ENCODE peak calls at places on chromosomes 11 and 22, in nine cellular contexts. G is HCT116, K is GM23248, M is PC-3, V is MM.1S, A is OCI-LY7, H is hepatocyte, L is GM23338, P is PC-9. W is an unnamed sample. For H3K9me2, the result is how much of the 10 kb centered on the place peaks cover.

GRCh38 chr11:120808616-120809050 is 215.3 kb upstream of the TBCEL start:
- DNase-seq in L (no peak), H (no peak), M (no peak), P (no peak), V (no peak), G (no peak), A (no peak), K (no peak), W (no peak)

GRCh38 chr11:69734367-69734766 is 30.5 kb upstream of the FGF19 start:
- DNase-seq in L (no peak), M (no peak), H (no peak), V (no peak), A (no peak), K (no peak), P (no peak), G (no peak), W (no peak)

GRCh38 chr11:78753297-78753696 is 178.6 kb upstream of the NARS2 start:
- DNase-seq in K (no peak), M (no peak), H (no peak), L (no peak), A (no peak), V (no peak), P (no peak), G (no peak), W (no peak)

GRCh38 chr11:33761471-33761870 is 12.8 kb downstream of the FBXO3 start:
- DNase-seq in G (no peak), H (no peak), P (no peak), M (no peak), V (no peak), L (no peak), K (no peak), A (no peak), W (no peak)

GRCh38 chr22:45911601-45912271 is 65.2 kb downstream of the WNT7B start:
- DNase-seq in V (no peak), L (no peak), A (no peak), M (peak), K (peak), P (peak), H (no peak), G (no peak), W (no peak)

GRCh38 chr11:90594658-90595057 is 371.8 kb upstream of the CHORDC1 start:
- DNase-seq in L (peak), A (no peak), K (no peak), V (no peak), H (no peak), G (no peak), P (no peak), M (peak), W (peak)

GRCh38 chr11:5507586-5508305 is 2.0 kb downstream of the UBQLN3 start:
- DNase-seq in K (no peak), V (no peak), A (no peak), G (no peak), P (no peak), M (no peak), H (no peak), L (no peak), W (no peak)

GRCh38 chr11:62555464-62556092 is 9.0 kb upstream of the AHNAK start:
- DNase-seq in L (peak), H (peak), P (no peak), A (peak), G (no peak), V (peak), K (peak), M (peak), W (peak)

GRCh38 chr11:2100361-2101170 is 38.6 kb downstream of the IGF2 start:
- DNase-seq in P (no peak), K (no peak), G (no peak), H (no peak), M (no peak), V (no peak), L (no peak), A (no peak), W (peak)

GRCh38 chr11:19220903-19221682 is 19.3 kb upstream of the CSRP3 start:
- DNase-seq in G (no peak), V (no peak), P (no peak), K (no peak), M (no peak), H (no peak), A (no peak), L (no peak), W (no peak)

GRCh38 chr11:40376346-40376745 is 1083.1 kb downstream of the LRRC4C start:
- DNase-seq in V (no peak), A (no peak), K (no peak), H (no peak), M (no peak), L (no peak), G (no peak), P (no peak), W (no peak)

GRCh38 chr22:22458896-22459588 is 49.5 kb downstream of the ZNF280B start:
- DNase-seq in A (peak), V (no peak), M (no peak), L (peak), G (no peak), H (no peak), K (no peak), P (no peak), W (no peak)

GRCh38 chr11:44728491-44728910 is 1.7 kb downstream of the TSPAN18 start:
- DNase-seq in H (no peak), L (peak), M (no peak), G (no peak), K (no peak), V (no peak), A (no peak), P (no peak), W (peak)

GRCh38 chr11:58574851-58575250 is 805 bp downstream of the LPXN start:
- DNase-seq in A (no peak), H (no peak), G (no peak), K (peak), M (peak), P (no peak), L (no peak), V (no peak), W (no peak)

DNA sequence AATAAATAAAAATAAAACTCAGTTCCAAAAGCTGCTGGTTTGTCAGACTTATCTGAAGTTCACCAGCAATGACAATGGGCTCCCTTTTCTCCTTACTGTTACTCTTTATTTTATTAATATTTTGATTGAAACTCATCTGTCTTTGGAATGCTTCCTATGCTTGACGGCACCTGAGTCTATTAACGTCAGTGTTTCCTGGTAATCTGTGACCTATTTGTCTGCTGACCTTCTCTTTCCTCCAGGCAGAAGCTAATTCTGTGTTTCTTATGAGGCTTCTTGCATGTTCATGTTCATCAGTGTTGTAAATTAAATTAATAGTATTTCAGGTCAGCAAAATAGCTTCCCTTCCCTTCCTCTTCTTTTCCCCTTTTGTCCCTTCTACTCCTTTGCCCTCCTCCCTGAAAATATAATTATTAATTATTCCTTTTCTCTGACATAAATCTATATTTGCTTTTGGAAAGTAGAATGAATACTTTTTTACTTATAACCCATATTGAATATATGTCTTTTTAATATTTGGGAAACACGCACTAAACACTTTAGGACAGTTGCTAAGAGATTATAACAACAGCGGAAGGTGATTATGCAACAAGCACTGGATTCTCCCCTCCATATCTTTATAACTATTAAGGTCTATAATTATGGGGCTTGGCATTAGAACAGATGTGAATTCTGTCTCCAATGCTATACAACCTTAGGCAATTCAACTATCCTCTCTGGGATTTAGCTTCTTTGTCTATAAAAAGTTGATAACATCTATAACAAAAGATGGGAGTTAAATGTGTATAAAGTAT is 32.1 kb upstream of the PCF11 start:
- DNase-seq in H (no peak), K (no peak), L (no peak), A (no peak), V (no peak), G (no peak), P (no peak), M (no peak), W (no peak)
- H3K9me2 ChIP-seq in H (under half), K (under half), L (under half), A (under half), V (under half), G (under half), P (under half), M (under half), W (under half)

GRCh38 chr11:119094816-119095065 is 6.9 kb downstream of the DPAGT1 start:
- DNase-seq in P (peak), L (peak), K (peak), G (no peak), V (peak), M (peak), H (peak), A (no peak), W (peak)

GRCh38 chr11:119093666-119093950 is 8.0 kb downstream of the DPAGT1 start:
- DNase-seq in K (no peak), L (no peak), G (no peak), M (no peak), P (no peak), H (no peak), V (no peak), A (no peak), W (no peak)

GRCh38 chr11:119093951-119094815 is 7.5 kb downstream of the DPAGT1 start:
- DNase-seq in K (peak), A (peak), G (no peak), L (peak), P (no peak), M (peak), H (peak), V (no peak), W (peak)

GRCh38 chr11:119091966-119092879 is 7.5 kb downstream of the HMBS start:
- DNase-seq in V (no peak), P (no peak), L (no peak), M (no peak), H (no peak), A (peak), G (no peak), K (peak), W (no peak)

DNA sequence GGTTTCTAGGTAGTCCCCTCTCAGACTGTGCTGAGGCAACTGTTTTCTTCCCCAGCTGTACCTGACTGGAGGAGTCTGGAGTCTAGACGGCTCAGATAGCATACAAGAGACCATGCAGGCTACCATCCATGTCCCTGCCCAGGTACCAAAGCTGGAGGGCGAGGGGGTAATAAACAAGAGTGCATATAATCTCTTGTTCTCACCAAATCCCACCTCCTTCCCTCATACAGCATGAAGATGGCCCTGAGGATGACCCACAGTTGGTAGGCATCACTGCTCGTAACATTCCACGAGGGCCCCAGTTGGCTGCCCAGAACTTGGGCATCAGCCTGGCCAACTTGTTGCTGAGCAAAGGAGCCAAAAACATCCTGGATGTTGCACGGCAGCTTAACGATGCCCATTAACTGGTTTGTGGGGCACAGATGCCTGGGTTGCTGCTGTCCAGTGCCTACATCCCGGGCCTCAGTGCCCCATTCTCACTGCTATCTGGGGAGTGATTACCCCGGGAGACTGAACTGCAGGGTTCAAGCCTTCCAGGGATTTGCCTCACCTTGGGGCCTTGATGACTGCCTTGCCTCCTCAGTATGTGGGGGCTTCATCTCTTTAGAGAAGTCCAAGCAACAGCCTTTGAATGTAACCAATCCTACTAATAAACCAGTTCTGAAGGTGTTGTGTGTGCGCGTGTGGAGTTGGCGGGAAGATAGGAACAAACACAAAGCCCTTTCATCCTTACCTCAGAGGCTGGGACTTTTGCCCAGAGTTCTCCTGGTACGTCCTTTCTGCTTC is 8.4 kb downstream of the HMBS start:
- DNase-seq in P (no peak), M (peak), A (no peak), V (no peak), H (no peak), G (no peak), K (peak), L (no peak), W (no peak)
- H3K4me3 ChIP-seq in P (peak), M (peak), A (peak), V (peak), H (peak), G (peak), K (peak), L (peak), W (peak)

DNA sequence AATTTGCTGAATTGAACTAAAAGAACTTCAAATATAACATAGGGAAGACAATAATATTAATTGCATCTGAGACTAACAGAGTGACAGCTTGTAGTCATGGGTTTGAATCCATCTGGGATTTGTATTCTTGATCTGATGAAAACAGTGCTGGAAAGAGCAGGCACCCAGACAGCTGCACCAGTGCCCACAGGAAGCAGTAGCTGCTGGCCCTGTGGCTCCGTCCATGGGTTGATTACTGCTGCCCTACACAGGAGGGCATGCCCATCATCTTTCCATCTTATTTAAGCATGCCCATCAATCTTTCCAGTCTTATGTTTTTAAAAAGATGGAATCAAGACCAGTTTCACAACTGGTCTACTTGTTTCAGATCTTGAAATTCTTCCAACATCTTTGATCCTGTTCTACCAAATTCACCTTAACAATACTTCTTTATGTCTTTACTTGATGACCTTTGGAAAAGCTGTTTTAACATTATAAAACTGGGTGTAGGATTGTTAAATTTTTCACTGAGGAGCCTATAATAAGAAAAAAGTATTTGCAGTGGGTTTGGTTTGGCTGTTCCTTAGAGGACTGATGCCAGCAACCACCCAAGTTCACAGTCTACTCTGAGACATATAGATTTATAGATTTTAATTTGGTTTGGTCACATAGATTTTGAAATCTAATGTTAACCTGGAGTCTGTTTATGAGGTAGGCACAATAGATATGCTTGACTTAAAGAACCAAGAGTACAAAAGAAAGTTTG is 761 bp upstream of the NXPE4 start:
- DNase-seq in H (no peak), P (no peak), G (no peak), M (no peak), K (no peak), A (no peak), V (no peak), L (no peak), W (no peak)
- H3K9me2 ChIP-seq in H (under half), P (under half), G (under half), M (under half), K (under half), A (under half), V (under half), L (under half), W (under half)

DNA sequence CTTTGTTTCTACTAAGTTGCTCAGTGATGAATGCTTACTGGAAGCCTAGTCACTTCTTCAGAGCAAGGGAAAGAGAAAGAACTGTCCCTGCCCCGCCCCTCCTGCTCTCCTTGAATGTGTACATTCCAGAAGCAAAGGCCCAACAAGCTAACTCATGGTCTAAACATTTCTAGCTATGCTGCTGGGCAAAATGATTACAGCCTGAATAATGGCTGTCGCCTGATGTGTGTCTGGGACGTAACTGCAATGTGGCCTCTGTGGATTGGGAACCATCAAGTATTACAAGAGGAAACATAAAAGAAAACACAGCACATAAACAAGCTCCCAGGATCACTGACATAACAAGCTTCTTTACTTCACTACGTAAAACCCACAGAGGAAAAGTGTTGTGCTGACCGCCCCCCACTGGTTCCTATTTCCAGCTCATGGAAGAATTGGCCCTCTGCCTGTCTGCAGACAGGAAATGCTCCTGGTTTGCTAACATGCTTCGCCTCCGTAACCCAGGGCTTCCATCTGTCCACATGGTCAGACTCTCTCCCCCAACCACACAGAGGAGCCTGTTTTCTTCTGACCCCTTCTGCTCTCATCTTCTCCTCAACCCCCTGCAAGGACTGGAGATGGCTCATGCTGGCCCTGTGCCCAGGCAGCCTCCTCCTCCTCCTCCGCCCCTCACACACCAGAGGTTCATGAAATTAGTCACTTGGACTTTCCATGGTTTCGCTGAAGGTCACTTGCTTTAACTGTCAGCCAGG is 187.2 kb downstream of the MAML2 start:
- DNase-seq in H (peak), M (peak), K (peak), G (peak), P (peak), V (no peak), L (peak), A (no peak), W (peak)
- H3K4me3 ChIP-seq in H (no peak), M (no peak), K (peak), G (no peak), P (no peak), V (no peak), L (no peak), A (no peak), W (no peak)

DNA sequence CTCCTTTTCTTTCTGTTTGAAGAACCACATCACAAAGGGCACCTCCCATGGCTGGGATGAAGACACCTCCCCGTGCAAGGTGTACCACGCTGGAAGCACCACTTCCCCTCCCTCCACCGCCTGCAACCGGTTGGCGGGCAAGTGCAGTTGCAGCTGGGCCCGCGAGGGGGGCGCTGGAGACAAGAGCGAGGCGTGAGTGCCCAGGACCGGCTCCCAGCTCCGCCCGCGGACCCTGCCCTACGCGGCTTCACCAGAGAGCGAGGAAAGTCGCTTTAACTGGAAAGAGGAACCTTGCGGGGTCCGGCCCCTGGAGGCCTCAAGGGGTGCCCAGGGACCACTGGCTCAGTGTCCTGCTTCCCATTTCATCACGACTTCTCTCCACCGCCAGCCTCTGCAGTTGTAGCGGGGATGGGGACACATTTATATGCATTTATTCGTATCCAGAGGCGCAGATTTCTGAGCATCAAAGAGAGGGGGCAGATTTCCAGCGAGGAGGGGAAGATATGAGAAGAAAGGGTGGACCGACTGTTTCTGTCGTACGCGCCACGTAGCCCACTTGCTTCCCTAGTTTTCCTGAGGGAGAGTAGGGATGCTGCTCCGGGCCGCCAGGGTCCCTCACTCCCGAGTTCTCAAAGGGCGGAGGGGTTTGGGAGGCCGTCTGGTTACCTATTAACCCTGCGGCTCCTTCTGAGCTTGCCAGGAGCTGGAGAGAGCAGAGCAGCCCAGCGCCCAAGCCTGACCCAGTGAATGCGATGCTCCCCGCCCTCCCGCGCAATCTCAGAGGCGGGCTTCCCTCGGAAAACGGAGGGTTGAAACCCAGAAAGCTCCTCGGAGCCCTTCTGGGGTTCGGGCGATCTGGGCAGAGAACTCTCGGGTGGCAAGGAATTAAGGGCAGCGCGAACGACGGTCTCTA is 3.5 kb downstream of the ESAM start:
- DNase-seq in V (peak), G (peak), A (peak), H (peak), K (peak), M (peak), L (peak), P (no peak), W (peak)
- H3K9me2 ChIP-seq in V (under half), G (under half), A (under half), H (under half), K (under half), M (under half), L (under half), P (under half), W (under half)

GRCh38 chr11:65928667-65929066 is 9.4 kb downstream of the DRAP1 start:
- DNase-seq in H (no peak), M (no peak), V (peak), G (no peak), A (peak), P (no peak), L (no peak), K (no peak), W (no peak)

GRCh38 chr11:65925397-65925796 is 6.2 kb downstream of the DRAP1 start:
- DNase-seq in P (no peak), H (no peak), G (no peak), M (no peak), V (no peak), L (no peak), A (no peak), K (no peak), W (no peak)

GRCh38 chr11:65932558-65932919 is 12.7 kb upstream of the TSGA10IP start:
- DNase-seq in A (peak), K (peak), M (peak), H (no peak), P (no peak), G (no peak), L (peak), V (no peak), W (no peak)

GRCh38 chr11:65931773-65932557 is 12.7 kb downstream of the DRAP1 start:
- DNase-seq in H (no peak), L (peak), M (no peak), A (no peak), K (no peak), G (no peak), V (no peak), P (no peak), W (no peak)

GRCh38 chr11:65927904-65928397 is 8.7 kb downstream of the DRAP1 start:
- DNase-seq in A (peak), H (no peak), M (no peak), P (no peak), V (peak), L (no peak), G (no peak), K (peak), W (no peak)
- H3K4me3 ChIP-seq in A (peak), H (no peak), M (no peak), P (no peak), V (peak), L (no peak), G (no peak), K (no peak), W (no peak)

GRCh38 chr22:39579909-39580571 is 9.5 kb downstream of the CACNA1I start:
- DNase-seq in M (no peak), H (no peak), G (no peak), P (no peak), K (no peak), L (peak), A (no peak), V (no peak), W (no peak)
- H3K9me2 ChIP-seq in M (under half), H (under half), G (under half), P (under half), K (under half), L (under half), A (under half), V (under half), W (under half)

W was measured in SK-N-SH.